ENCODE peak calls at places on chromosomes 11 and 22, in six cellular contexts. One of them, this sample, is unnamed.
A peak's percentile ranks its signal among the peaks of the same experiment; 100 is the strongest.

GRCh38 chr11:69477111-69477510 is 4.4 kb upstream of the LINC01488 start:
- DNase-seq in H1: no peak
- DNase-seq in WTC11: no peak
- DNase-seq in K562: no peak
- DNase-seq in HCT116: no peak
- DNase-seq in HepG2: no peak
- DNase-seq in this sample: no peak

GRCh38 chr11:74255741-74256369 is 55.6 kb downstream of the P4HA3 start:
- DNase-seq in H1: peak; percentile 17
- DNase-seq in WTC11: peak; percentile 50
- DNase-seq in HepG2: peak; percentile 42
- DNase-seq in HCT116: peak; percentile 29
- DNase-seq in K562: peak; percentile 76
- DNase-seq in this sample: no peak

GRCh38 chr11:13073119-13073981 is 64.2 kb downstream of the RASSF10 start:
- DNase-seq in H1: no peak
- DNase-seq in K562: no peak
- DNase-seq in WTC11: no peak
- DNase-seq in HepG2: peak; percentile 31
- DNase-seq in HCT116: peak; percentile 76
- DNase-seq in this sample: peak; percentile 23

GRCh38 chr11:45722144-45722543 is 56.7 kb upstream of the CHST1 start:
- DNase-seq in K562: peak; percentile 6
- DNase-seq in H1: peak; percentile 17
- DNase-seq in HepG2: no peak
- DNase-seq in HCT116: no peak
- DNase-seq in WTC11: peak; percentile 55
- DNase-seq in this sample: no peak

GRCh38 chr11:38971141-38971540 is 2373.1 kb upstream of the RAG2 start:
- DNase-seq in H1: no peak
- DNase-seq in HepG2: no peak
- DNase-seq in HCT116: no peak
- DNase-seq in WTC11: no peak
- DNase-seq in K562: no peak
- DNase-seq in this sample: no peak

GRCh38 chr11:27237641-27238040 is 125.4 kb downstream of the CCDC34 start:
- DNase-seq in K562: no peak
- DNase-seq in HepG2: no peak
- DNase-seq in H1: no peak
- DNase-seq in WTC11: no peak
- DNase-seq in HCT116: no peak
- DNase-seq in this sample: no peak

GRCh38 chr11:34840736-34841386 is 75.3 kb downstream of the APIP start:
- DNase-seq in HepG2: peak; percentile 57
- DNase-seq in WTC11: peak; percentile 29
- DNase-seq in H1: no peak
- DNase-seq in K562: peak; percentile 73
- DNase-seq in HCT116: peak; percentile 62
- DNase-seq in this sample: no peak

GRCh38 chr11:60589611-60590010 is 74.4 kb downstream of the MS4A13 start:
- DNase-seq in H1: no peak
- DNase-seq in WTC11: no peak
- DNase-seq in HCT116: peak; percentile 8
- DNase-seq in HepG2: no peak
- DNase-seq in K562: no peak
- DNase-seq in this sample: no peak

GRCh38 chr11:8006349-8006977 is 19.3 kb downstream of the EIF3F start:
- DNase-seq in HCT116: peak; percentile 54
- DNase-seq in HepG2: peak; percentile 63
- DNase-seq in K562: peak; percentile 71
- DNase-seq in WTC11: peak; percentile 75
- DNase-seq in H1: no peak
- DNase-seq in this sample: peak; percentile 7

GRCh38 chr11:117194267-117194666 is 4.9 kb upstream of the TAGLN start:
- DNase-seq in HCT116: no peak
- DNase-seq in K562: no peak
- DNase-seq in HepG2: no peak
- DNase-seq in H1: no peak
- DNase-seq in WTC11: no peak
- DNase-seq in this sample: no peak

GRCh38 chr11:73969991-73970800 is 12.4 kb downstream of the UCP2 start:
- DNase-seq in K562: peak; percentile 44
- DNase-seq in WTC11: no peak
- DNase-seq in HCT116: no peak
- DNase-seq in HepG2: no peak
- DNase-seq in H1: no peak
- DNase-seq in this sample: no peak

GRCh38 chr22:43529954-43530863 is 118.4 kb downstream of the MPPED1 start:
- DNase-seq in K562: no peak
- DNase-seq in HepG2: no peak
- DNase-seq in H1: no peak
- DNase-seq in HCT116: no peak
- DNase-seq in WTC11: no peak
- DNase-seq in this sample: no peak

GRCh38 chr11:134024420-134025085 is 44.3 kb upstream of the JAM3 start:
- DNase-seq in HCT116: no peak
- DNase-seq in WTC11: no peak
- DNase-seq in K562: no peak
- DNase-seq in H1: no peak
- DNase-seq in HepG2: no peak
- DNase-seq in this sample: no peak

GRCh38 chr22:41929158-41929896 is 2.7 kb upstream of the TNFRSF13C start:
- DNase-seq in WTC11: no peak
- DNase-seq in HepG2: no peak
- DNase-seq in H1: no peak
- DNase-seq in K562: no peak
- DNase-seq in HCT116: no peak
- DNase-seq in this sample: no peak

GRCh38 chr22:20439556-20439927 is 1.9 kb upstream of the SCARF2 start:
- DNase-seq in K562: no peak
- DNase-seq in HepG2: no peak
- DNase-seq in WTC11: no peak
- DNase-seq in H1: no peak
- DNase-seq in HCT116: no peak
- DNase-seq in this sample: no peak

GRCh38 chr11:77886401-77886800 is 65.5 kb downstream of the AAMDC start:
- DNase-seq in WTC11: no peak
- DNase-seq in K562: no peak
- DNase-seq in HCT116: no peak
- DNase-seq in HepG2: no peak
- DNase-seq in H1: no peak
- DNase-seq in this sample: peak; percentile 12

GRCh38 chr11:69280994-69281393 is 13.0 kb upstream of the MYEOV start:
- DNase-seq in HCT116: peak; percentile 68
- DNase-seq in HepG2: no peak
- DNase-seq in H1: no peak
- DNase-seq in K562: no peak
- DNase-seq in WTC11: no peak
- DNase-seq in this sample: no peak

GRCh38 chr11:75627879-75628668 is 40.8 kb downstream of the MAP6 start:
- DNase-seq in H1: no peak
- DNase-seq in K562: peak; percentile 15
- DNase-seq in HepG2: no peak
- DNase-seq in HCT116: no peak
- DNase-seq in WTC11: no peak
- DNase-seq in this sample: no peak

GRCh38 chr11:65493367-65494176 is 5.3 kb upstream of the MALAT1 start:
- DNase-seq in WTC11: peak; percentile 29
- DNase-seq in H1: no peak
- DNase-seq in HCT116: peak; percentile 94
- DNase-seq in K562: peak; percentile 85
- DNase-seq in HepG2: peak; percentile 80
- DNase-seq in this sample: no peak

GRCh38 chr11:18700375-18700774 is 1.8 kb downstream of the TMEM86A start:
- DNase-seq in HCT116: no peak
- DNase-seq in H1: no peak
- DNase-seq in WTC11: no peak
- DNase-seq in HepG2: no peak
- DNase-seq in K562: no peak
- DNase-seq in this sample: no peak

DNA sequence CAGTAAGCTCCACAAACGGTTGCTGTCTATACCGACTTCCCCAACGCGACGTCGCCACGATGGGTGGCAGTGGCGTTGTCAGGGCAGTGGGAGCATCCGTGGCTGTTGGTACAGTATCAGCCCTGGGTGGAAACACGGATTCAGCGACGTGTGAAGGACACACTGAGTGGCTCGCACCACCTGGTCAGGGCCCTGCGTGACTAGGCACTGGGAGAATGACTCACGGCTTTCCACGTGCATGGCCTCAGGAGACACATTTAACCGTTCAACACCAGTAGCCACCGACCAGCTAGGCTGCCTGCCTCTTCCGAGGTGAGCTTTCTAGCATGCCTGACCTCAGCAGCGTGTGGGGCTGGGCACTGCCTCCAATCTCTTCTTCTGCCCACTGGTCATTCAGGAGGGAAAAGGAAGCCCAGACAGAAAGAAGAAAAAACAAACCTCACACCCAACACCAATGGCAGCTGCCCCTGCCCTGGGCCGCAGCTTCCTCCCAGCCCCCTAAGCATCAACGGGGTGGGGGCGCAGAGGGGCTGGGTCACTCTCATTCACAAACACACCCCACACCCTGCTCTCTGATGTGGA is 59.0 kb downstream of the MYH9 start:
- DNase-seq in HepG2: no peak
- DNase-seq in WTC11: no peak
- DNase-seq in HCT116: no peak
- DNase-seq in H1: no peak
- DNase-seq in K562: peak; percentile 60
- DNase-seq in this sample: peak; percentile 51
- TF ChIP-seq ATF3 in HepG2: no peak
- TF ChIP-seq ATF3 in WTC11: no peak
- TF ChIP-seq ATF3 in HCT116: no peak
- TF ChIP-seq ATF3 in H1: no peak
- TF ChIP-seq ATF3 in K562: peak; percentile 77
- TF ChIP-seq ATF3 in this sample: no peak

DNA sequence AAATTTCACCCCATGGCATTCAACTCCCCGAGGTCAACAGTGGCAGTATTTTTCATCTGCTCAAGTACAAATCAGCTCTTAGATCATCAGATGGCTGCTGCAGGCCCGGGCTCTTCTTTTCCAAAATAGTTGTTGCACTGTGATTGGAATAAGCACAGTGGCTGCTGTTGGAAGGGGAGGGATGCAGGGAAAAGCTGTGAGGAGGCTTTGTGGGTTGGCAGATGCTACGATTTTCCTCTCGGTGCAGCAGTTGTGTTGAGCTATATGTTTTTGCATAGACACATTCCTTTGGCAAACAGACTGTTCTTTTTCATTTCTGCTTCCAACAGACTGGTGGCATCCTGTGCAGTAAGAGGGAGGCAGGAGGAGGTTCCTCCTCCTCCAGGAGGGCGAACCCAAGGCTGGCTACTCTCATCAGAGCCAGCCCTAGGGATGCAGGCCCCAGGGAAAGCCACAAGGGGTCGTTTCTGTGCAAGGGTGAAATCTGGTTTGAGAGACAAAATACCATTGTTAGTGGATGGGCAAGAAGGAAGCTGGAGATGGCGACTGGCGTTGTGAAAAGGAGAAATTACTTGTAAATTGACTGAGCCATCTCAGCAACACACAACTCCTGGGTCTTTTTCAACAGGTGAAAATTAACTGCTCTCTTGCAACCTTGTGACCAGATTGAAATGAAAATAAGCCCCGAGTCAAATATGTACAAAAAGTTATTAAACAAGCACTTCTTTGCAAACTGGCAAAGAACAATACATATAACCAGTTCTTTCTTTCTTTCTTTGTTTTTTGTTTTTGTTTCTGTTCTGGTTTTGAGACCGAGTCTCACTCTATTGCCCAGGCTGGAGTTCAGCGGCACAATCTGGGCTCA is 26.6 kb upstream of the UBASH3B start:
- DNase-seq in H1: peak; percentile 34
- DNase-seq in WTC11: peak; percentile 81
- DNase-seq in HepG2: peak; percentile 65
- DNase-seq in HCT116: peak; percentile 64
- DNase-seq in K562: peak; percentile 54
- DNase-seq in this sample: no peak
- TF ChIP-seq ATF3 in H1: no peak
- TF ChIP-seq ATF3 in WTC11: no peak
- TF ChIP-seq ATF3 in HepG2: no peak
- TF ChIP-seq ATF3 in HCT116: no peak
- TF ChIP-seq ATF3 in K562: no peak
- TF ChIP-seq ATF3 in this sample: no peak

GRCh38 chr22:31489632-31490495 is at the start of gene EIF4ENIF1:
- DNase-seq in WTC11: peak; percentile 81
- DNase-seq in HCT116: peak; percentile 46
- DNase-seq in HepG2: peak; percentile 72
- DNase-seq in H1: no peak
- DNase-seq in K562: peak; percentile 86
- DNase-seq in this sample: no peak

GRCh38 chr22:31488988-31489617 is 539 bp downstream of the EIF4ENIF1 start:
- DNase-seq in HCT116: no peak
- DNase-seq in WTC11: peak; percentile 55
- DNase-seq in K562: peak; percentile 30
- DNase-seq in HepG2: no peak
- DNase-seq in H1: no peak
- DNase-seq in this sample: no peak

GRCh38 chr22:31490496-31490925 is 869 bp upstream of the EIF4ENIF1 start:
- DNase-seq in HCT116: peak; percentile 22
- DNase-seq in K562: peak; percentile 80
- DNase-seq in HepG2: peak; percentile 77
- DNase-seq in WTC11: peak; percentile 32
- DNase-seq in H1: no peak
- DNase-seq in this sample: peak; percentile 97

GRCh38 chr22:31486951-31487350 is 2.7 kb downstream of the EIF4ENIF1 start:
- DNase-seq in HepG2: no peak
- DNase-seq in HCT116: no peak
- DNase-seq in K562: no peak
- DNase-seq in WTC11: no peak
- DNase-seq in H1: no peak
- DNase-seq in this sample: no peak

GRCh38 chr22:31488346-31488883 is 1.2 kb downstream of the EIF4ENIF1 start:
- DNase-seq in H1: no peak
- DNase-seq in K562: no peak
- DNase-seq in WTC11: no peak
- DNase-seq in HCT116: no peak
- DNase-seq in HepG2: no peak
- DNase-seq in this sample: no peak
- TF ChIP-seq ATF3 in H1: no peak
- TF ChIP-seq ATF3 in K562: no peak
- TF ChIP-seq ATF3 in WTC11: no peak
- TF ChIP-seq ATF3 in HCT116: no peak
- TF ChIP-seq ATF3 in HepG2: no peak
- TF ChIP-seq ATF3 in this sample: no peak

DNA sequence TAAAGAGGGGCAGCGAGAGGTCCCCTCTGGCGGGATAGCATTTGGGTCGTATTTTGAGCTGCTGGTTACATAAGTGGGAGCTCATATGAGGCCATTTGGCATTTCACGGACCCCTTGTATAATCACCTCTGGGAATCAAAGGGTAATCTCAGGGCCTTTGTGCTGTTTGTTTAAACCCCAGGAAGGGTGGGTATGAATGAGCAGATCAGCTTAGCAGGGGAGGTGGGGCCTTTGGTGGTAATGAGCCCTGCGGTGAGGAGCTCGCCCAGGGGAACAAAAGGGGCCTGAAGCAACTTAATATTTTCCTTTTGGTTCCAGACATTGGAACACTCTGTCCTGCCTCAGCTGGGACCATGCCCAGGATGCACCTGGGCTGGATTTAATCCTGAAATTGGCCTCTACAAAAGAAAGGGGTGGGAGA is 10.2 kb downstream of the TSKU start:
- DNase-seq in H1: no peak
- DNase-seq in HepG2: peak; percentile 86
- DNase-seq in HCT116: no peak
- DNase-seq in K562: no peak
- DNase-seq in WTC11: no peak
- DNase-seq in this sample: no peak
- TF ChIP-seq ATF3 in H1: no peak
- TF ChIP-seq ATF3 in HepG2: no peak
- TF ChIP-seq ATF3 in HCT116: no peak
- TF ChIP-seq ATF3 in K562: no peak
- TF ChIP-seq ATF3 in WTC11: no peak
- TF ChIP-seq ATF3 in this sample: no peak

This sample was measured in GM12878.